ENCODE peak calls at places on chromosomes 16 and 17, in four cellular contexts. B, N, R and W are unnamed samples.
A peak's percentile ranks its signal among the peaks of the same experiment; 100 is the strongest.

GRCh38 chr16:15581127-15581815 is 61.7 kb downstream of the MARF1 start:
- DNase-seq in B (no peak), N (no peak), R (no peak), W (no peak)

GRCh38 chr16:17313085-17313611 is 157.6 kb downstream of the XYLT1 start:
- DNase-seq in B (peak; percentile 83), N (peak; percentile 7), R (no peak), W (no peak)

GRCh38 chr17:78915872-78916632 is 9.1 kb downstream of the TIMP2 start:
- DNase-seq in B (no peak), N (peak; percentile 85), R (no peak), W (no peak)

GRCh38 chr17:63780507-63780906 is 6.5 kb downstream of the DDX42 start:
- DNase-seq in B (no peak), N (peak; percentile 6), R (no peak), W (no peak)

GRCh38 chr16:83701494-83701893 is 106.3 kb upstream of the HSBP1 start:
- DNase-seq in B (no peak), N (peak; percentile 63), R (no peak), W (peak; percentile 30)

GRCh38 chr17:19590912-19591551 is 57.4 kb downstream of the SLC47A1 start:
- DNase-seq in B (no peak), N (no peak), R (no peak), W (no peak)

GRCh38 chr17:36198831-36199465 is 2.4 kb upstream of the CCL3L1 start:
- DNase-seq in B (no peak), N (no peak), R (no peak), W (no peak)

GRCh38 chr17:68868708-68869107 is 86.5 kb downstream of the ABCA8 start:
- DNase-seq in B (no peak), N (peak; percentile 58), R (no peak), W (peak; percentile 19)

GRCh38 chr16:71777329-71777728 is 31.3 kb downstream of the AP1G1 start:
- DNase-seq in B (no peak), N (no peak), R (no peak), W (no peak)

GRCh38 chr16:27174007-27174406 is 29.3 kb upstream of the KDM8 start:
- DNase-seq in B (no peak), N (no peak), R (peak; percentile 55), W (no peak)

GRCh38 chr17:69524854-69525253 is 110.4 kb downstream of the MAP2K6 start:
- DNase-seq in B (no peak), N (peak; percentile 9), R (no peak), W (no peak)

GRCh38 chr17:58345500-58345899 is 6.5 kb downstream of the SUPT4H1 start:
- DNase-seq in B (no peak), N (no peak), R (no peak), W (no peak)

GRCh38 chr16:3665508-3665907 is 11.0 kb downstream of the DNASE1 start:
- DNase-seq in B (no peak), N (no peak), R (peak; percentile 48), W (no peak)

GRCh38 chr17:77708936-77709335 is 249.6 kb upstream of the TNRC6C start:
- DNase-seq in B (no peak), N (no peak), R (no peak), W (no peak)
- TF ChIP-seq CTCF in B (no peak), N (no peak), R (no peak), W (no peak)

GRCh38 chr16:1105888-1106620 is 10.0 kb upstream of the C1QTNF8 start:
- DNase-seq in B (no peak), N (peak; percentile 57), R (peak; percentile 52), W (no peak)
- TF ChIP-seq CTCF in B (peak; percentile 93), N (peak; percentile 71), R (peak; percentile 31), W (peak; percentile 71)

GRCh38 chr16:67398546-67399217 is 5.4 kb upstream of the TPPP3 start:
- DNase-seq in B (no peak), N (no peak), R (no peak), W (no peak)

GRCh38 chr16:67400901-67401300 is 7.6 kb upstream of the TPPP3 start:
- DNase-seq in B (no peak), N (no peak), R (no peak), W (no peak)

GRCh38 chr16:67397812-67398545 is 4.7 kb upstream of the TPPP3 start:
- DNase-seq in B (no peak), N (no peak), R (no peak), W (no peak)

GRCh38 chr16:67399749-67400704 is 6.7 kb upstream of the TPPP3 start:
- DNase-seq in B (no peak), N (no peak), R (no peak), W (no peak)

GRCh38 chr16:67399218-67399733 is 6.0 kb upstream of the TPPP3 start:
- DNase-seq in B (no peak), N (no peak), R (peak; percentile 45), W (no peak)
- TF ChIP-seq CTCF in B (peak; percentile 65), N (peak; percentile 57), R (peak; percentile 67), W (peak; percentile 67)

DNA sequence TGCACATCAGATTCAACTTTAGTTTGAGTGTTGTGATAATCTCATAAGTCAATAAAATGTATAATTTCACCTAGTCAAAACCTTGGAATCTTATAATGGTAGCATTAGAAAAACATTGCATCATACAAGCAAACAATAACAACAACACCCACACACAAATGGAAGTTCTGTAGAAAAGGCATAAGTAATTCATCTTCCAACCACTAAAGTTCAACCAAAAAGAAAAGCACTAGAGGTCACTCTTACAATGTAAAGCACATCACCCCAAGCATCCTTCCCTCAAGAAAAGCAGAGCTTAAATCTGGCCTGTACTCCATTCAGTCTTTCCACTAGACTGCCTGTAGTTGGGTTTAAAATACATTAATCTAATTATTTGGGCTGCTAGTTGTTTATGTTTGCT is 1.8 kb downstream of the CNTNAP4 start:
- DNase-seq in B (no peak), N (peak; percentile 80), R (no peak), W (no peak)
- TF ChIP-seq CTCF in B (no peak), N (peak; percentile 54), R (no peak), W (no peak)

GRCh38 chr17:80845863-80846671 is 145.6 kb upstream of the CHMP6 start:
- DNase-seq in B (no peak), N (no peak), R (no peak), W (no peak)
- TF ChIP-seq CTCF in B (no peak), N (no peak), R (no peak), W (no peak)

GRCh38 chr16:66660422-66661209 is 35.9 kb downstream of the CMTM4 start:
- DNase-seq in B (peak; percentile 85), N (peak; percentile 87), R (no peak), W (peak; percentile 71)
- TF ChIP-seq CTCF in B (peak; percentile 58), N (peak; percentile 43), R (no peak), W (peak; percentile 30)

DNA sequence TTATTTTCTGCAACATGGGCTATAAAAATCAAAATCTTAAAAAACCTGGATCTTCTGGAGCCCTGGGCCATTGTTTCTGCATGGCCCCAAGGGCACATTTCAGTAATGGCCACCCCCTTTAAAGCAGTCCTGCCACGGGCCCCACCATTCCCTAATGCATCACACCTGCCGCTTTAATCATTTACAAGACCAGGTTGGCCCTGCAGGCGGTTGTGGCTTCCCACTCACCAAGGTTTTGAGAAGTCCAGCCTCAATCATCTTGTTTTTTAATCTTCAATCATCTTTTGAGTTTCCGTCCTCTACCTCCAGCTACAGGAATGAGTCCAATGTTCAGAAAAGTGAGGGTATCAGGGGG is 20.3 kb upstream of the NUP93 start:
- DNase-seq in B (no peak), N (no peak), R (no peak), W (no peak)
- TF ChIP-seq CTCF in B (no peak), N (no peak), R (no peak), W (no peak)

GRCh38 chr16:19659554-19659953 is 58.5 kb downstream of the KNOP1 start:
- DNase-seq in B (no peak), N (no peak), R (no peak), W (no peak)
- TF ChIP-seq CTCF in B (no peak), N (peak; percentile 15), R (no peak), W (no peak)